ENCODE peak calls at places on chromosomes 2 and 18, in eight cellular contexts. One of them, this sample, is unnamed.

GRCh38 chr2:1366546-1367134 is 46.6 kb upstream of the TPO start:
- DNase-seq in aorta: peak; percentile 78
- DNase-seq in T-helper 9 cell: no peak
- DNase-seq in NCI-H1930: no peak
- DNase-seq in activated CD8-positive, alpha-beta T cell treated with anti-CD3 and anti-CD28 coated beads for 36 hours: peak; percentile 15
- DNase-seq in GM12878: no peak
- DNase-seq in A549: no peak
- DNase-seq in AG09319: no peak
- DNase-seq in this sample: no peak

GRCh38 chr18:24544141-24544498 is 83.7 kb downstream of the HRH4 start:
- DNase-seq in aorta: no peak
- DNase-seq in T-helper 9 cell: no peak
- DNase-seq in NCI-H1930: peak; percentile 28
- DNase-seq in activated CD8-positive, alpha-beta T cell treated with anti-CD3 and anti-CD28 coated beads for 36 hours: no peak
- DNase-seq in GM12878: no peak
- DNase-seq in A549: peak; percentile 19
- DNase-seq in AG09319: no peak
- DNase-seq in this sample: no peak

GRCh38 chr2:3282056-3282998 is 95.3 kb downstream of the EIPR1 start:
- DNase-seq in aorta: no peak
- DNase-seq in T-helper 9 cell: no peak
- DNase-seq in NCI-H1930: no peak
- DNase-seq in activated CD8-positive, alpha-beta T cell treated with anti-CD3 and anti-CD28 coated beads for 36 hours: no peak
- DNase-seq in GM12878: no peak
- DNase-seq in A549: no peak
- DNase-seq in AG09319: peak; percentile 20
- DNase-seq in this sample: no peak

GRCh38 chr2:174350018-174350417 is 15.3 kb downstream of the SP9 start:
- DNase-seq in aorta: no peak
- DNase-seq in T-helper 9 cell: no peak
- DNase-seq in NCI-H1930: no peak
- DNase-seq in activated CD8-positive, alpha-beta T cell treated with anti-CD3 and anti-CD28 coated beads for 36 hours: no peak
- DNase-seq in GM12878: no peak
- DNase-seq in A549: peak; percentile 35
- DNase-seq in AG09319: no peak
- DNase-seq in this sample: no peak

GRCh38 chr2:230713331-230714121 is 884 bp downstream of the CAB39 start:
- DNase-seq in aorta: peak; percentile 62
- DNase-seq in T-helper 9 cell: peak; percentile 16
- DNase-seq in NCI-H1930: no peak
- DNase-seq in activated CD8-positive, alpha-beta T cell treated with anti-CD3 and anti-CD28 coated beads for 36 hours: peak; percentile 65
- DNase-seq in GM12878: no peak
- DNase-seq in A549: peak; percentile 16
- DNase-seq in AG09319: no peak
- DNase-seq in this sample: peak; percentile 24

GRCh38 chr2:113703404-113704299 is 52.8 kb downstream of the SLC35F5 start:
- DNase-seq in aorta: no peak
- DNase-seq in T-helper 9 cell: no peak
- DNase-seq in NCI-H1930: no peak
- DNase-seq in activated CD8-positive, alpha-beta T cell treated with anti-CD3 and anti-CD28 coated beads for 36 hours: no peak
- DNase-seq in GM12878: no peak
- DNase-seq in A549: no peak
- DNase-seq in AG09319: no peak
- DNase-seq in this sample: no peak

GRCh38 chr18:49360582-49360981 is 99.9 kb downstream of the DYM start:
- DNase-seq in aorta: no peak
- DNase-seq in T-helper 9 cell: no peak
- DNase-seq in NCI-H1930: no peak
- DNase-seq in activated CD8-positive, alpha-beta T cell treated with anti-CD3 and anti-CD28 coated beads for 36 hours: no peak
- DNase-seq in GM12878: peak; percentile 12
- DNase-seq in A549: no peak
- DNase-seq in AG09319: no peak
- DNase-seq in this sample: no peak

GRCh38 chr2:200050921-200051620 is 95.7 kb downstream of the MAIP1 start:
- DNase-seq in aorta: no peak
- DNase-seq in T-helper 9 cell: no peak
- DNase-seq in NCI-H1930: no peak
- DNase-seq in activated CD8-positive, alpha-beta T cell treated with anti-CD3 and anti-CD28 coated beads for 36 hours: no peak
- DNase-seq in GM12878: no peak
- DNase-seq in A549: no peak
- DNase-seq in AG09319: no peak
- DNase-seq in this sample: no peak

GRCh38 chr2:121635371-121635770 is 13.9 kb downstream of the CLASP1 start:
- DNase-seq in aorta: no peak
- DNase-seq in T-helper 9 cell: no peak
- DNase-seq in NCI-H1930: no peak
- DNase-seq in activated CD8-positive, alpha-beta T cell treated with anti-CD3 and anti-CD28 coated beads for 36 hours: no peak
- DNase-seq in GM12878: no peak
- DNase-seq in A549: no peak
- DNase-seq in AG09319: no peak
- DNase-seq in this sample: no peak

GRCh38 chr2:216478151-216478550 is 20.5 kb upstream of the RPL37A start:
- DNase-seq in aorta: no peak
- DNase-seq in T-helper 9 cell: no peak
- DNase-seq in NCI-H1930: no peak
- DNase-seq in activated CD8-positive, alpha-beta T cell treated with anti-CD3 and anti-CD28 coated beads for 36 hours: peak; percentile 62
- DNase-seq in GM12878: no peak
- DNase-seq in A549: no peak
- DNase-seq in AG09319: no peak
- DNase-seq in this sample: no peak

GRCh38 chr2:236086971-236087465 is 81.2 kb downstream of the GBX2 start:
- DNase-seq in aorta: no peak
- DNase-seq in T-helper 9 cell: no peak
- DNase-seq in NCI-H1930: no peak
- DNase-seq in activated CD8-positive, alpha-beta T cell treated with anti-CD3 and anti-CD28 coated beads for 36 hours: no peak
- DNase-seq in GM12878: no peak
- DNase-seq in A549: no peak
- DNase-seq in AG09319: no peak
- DNase-seq in this sample: no peak

GRCh38 chr2:54657664-54658083 is 65.8 kb upstream of the EML6 start:
- DNase-seq in aorta: peak; percentile 61
- DNase-seq in T-helper 9 cell: no peak
- DNase-seq in NCI-H1930: no peak
- DNase-seq in activated CD8-positive, alpha-beta T cell treated with anti-CD3 and anti-CD28 coated beads for 36 hours: peak; percentile 62
- DNase-seq in GM12878: no peak
- DNase-seq in A549: peak; percentile 68
- DNase-seq in AG09319: no peak
- DNase-seq in this sample: peak; percentile 67

GRCh38 chr2:102433973-102434654 is 11.2 kb downstream of the IL18RAP start:
- DNase-seq in aorta: no peak
- DNase-seq in T-helper 9 cell: no peak
- DNase-seq in NCI-H1930: no peak
- DNase-seq in activated CD8-positive, alpha-beta T cell treated with anti-CD3 and anti-CD28 coated beads for 36 hours: no peak
- DNase-seq in GM12878: no peak
- DNase-seq in A549: no peak
- DNase-seq in AG09319: no peak
- DNase-seq in this sample: no peak

GRCh38 chr2:191180712-191181111 is 29.9 kb upstream of the STAT4 start:
- DNase-seq in aorta: peak; percentile 53
- DNase-seq in T-helper 9 cell: no peak
- DNase-seq in NCI-H1930: no peak
- DNase-seq in activated CD8-positive, alpha-beta T cell treated with anti-CD3 and anti-CD28 coated beads for 36 hours: peak; percentile 35
- DNase-seq in GM12878: no peak
- DNase-seq in A549: no peak
- DNase-seq in AG09319: no peak
- DNase-seq in this sample: no peak

GRCh38 chr2:113276906-113277425 is 1.8 kb downstream of the PAX8 start:
- DNase-seq in aorta: no peak
- DNase-seq in T-helper 9 cell: no peak
- DNase-seq in NCI-H1930: no peak
- DNase-seq in activated CD8-positive, alpha-beta T cell treated with anti-CD3 and anti-CD28 coated beads for 36 hours: peak; percentile 15
- DNase-seq in GM12878: no peak
- DNase-seq in A549: no peak
- DNase-seq in AG09319: no peak
- DNase-seq in this sample: no peak

GRCh38 chr2:6556755-6557154 is 309.0 kb downstream of the CMPK2 start:
- DNase-seq in aorta: no peak
- DNase-seq in T-helper 9 cell: no peak
- DNase-seq in NCI-H1930: no peak
- DNase-seq in activated CD8-positive, alpha-beta T cell treated with anti-CD3 and anti-CD28 coated beads for 36 hours: no peak
- DNase-seq in GM12878: no peak
- DNase-seq in A549: peak; percentile 16
- DNase-seq in AG09319: no peak
- DNase-seq in this sample: no peak

GRCh38 chr2:168584934-168585333 is 128.9 kb downstream of the CERS6 start:
- DNase-seq in aorta: no peak
- DNase-seq in T-helper 9 cell: no peak
- DNase-seq in NCI-H1930: no peak
- DNase-seq in activated CD8-positive, alpha-beta T cell treated with anti-CD3 and anti-CD28 coated beads for 36 hours: no peak
- DNase-seq in GM12878: no peak
- DNase-seq in A549: no peak
- DNase-seq in AG09319: no peak
- DNase-seq in this sample: no peak

This sample was measured in uterus.